ENCODE peak calls at places on chromosomes 11 and 22, in five cellular contexts. U is globus pallidus; Q is heart left ventricle; V is naive thymus-derived CD4-positive, alpha-beta T cell; I is activated CD8-positive, alpha-beta memory T cell treated with anti-CD3 and anti-CD28 coated beads for 24 hours. M is an unnamed sample.

GRCh38 chr22:39351689-39352214 is 2.0 kb downstream of the SYNGR1 start:
- DNase-seq in U (no peak), Q (no peak), V (no peak), I (no peak), M (peak)

GRCh38 chr11:12159351-12160099 is 49.1 kb downstream of the MICAL2 start:
- DNase-seq in U (peak), Q (no peak), V (no peak), I (no peak), M (no peak)

GRCh38 chr22:46612341-46612903 is 7.8 kb upstream of the GRAMD4 start:
- DNase-seq in U (no peak), Q (no peak), V (no peak), I (no peak), M (no peak)

GRCh38 chr11:35305670-35306382 is 113.5 kb downstream of the SLC1A2 start:
- DNase-seq in U (no peak), Q (no peak), V (peak), I (peak), M (peak)

GRCh38 chr11:92941676-92942571 is 27.5 kb upstream of the MTNR1B start:
- DNase-seq in U (peak), Q (no peak), V (no peak), I (no peak), M (peak)

GRCh38 chr11:2300936-2301630 is 635 bp downstream of the C11orf21 start:
- DNase-seq in U (no peak), Q (no peak), V (no peak), I (peak), M (no peak)

GRCh38 chr11:102915044-102915375 is 40.2 kb upstream of the MMP12 start:
- DNase-seq in U (no peak), Q (no peak), V (no peak), I (no peak), M (no peak)

GRCh38 chr11:93208663-93209270 is 11.0 kb upstream of the SLC36A4 start:
- DNase-seq in U (no peak), Q (no peak), V (no peak), I (no peak), M (no peak)

GRCh38 chr11:15123849-15124248 is 9.1 kb downstream of the INSC start:
- DNase-seq in U (no peak), Q (no peak), V (no peak), I (no peak), M (no peak)

M was measured in GDM1.